ENCODE peak calls at places on chromosomes 2 and 18, in five cellular contexts. I, K, G, N and F are unnamed samples.

GRCh38 chr2:240934701-240935100 is 28.6 kb downstream of the CROCC2 start:
- DNase-seq in K (peak), N (peak), G (no peak), I (no peak), F (no peak)

GRCh38 chr18:23618862-23619387 is 32.6 kb upstream of the NPC1 start:
- DNase-seq in G (no peak), K (no peak), N (no peak), I (no peak), F (no peak)

GRCh38 chr18:52869942-52870907 is 530.2 kb downstream of the DCC start:
- DNase-seq in G (no peak), N (no peak), I (no peak), K (no peak), F (no peak)

GRCh38 chr2:183078163-183078466 is 432 bp upstream of the DUSP19 start:
- DNase-seq in G (no peak), N (no peak), K (no peak), I (no peak), F (no peak)

GRCh38 chr2:109284816-109285215 is 155.8 kb downstream of the SH3RF3 start:
- DNase-seq in I (no peak), N (no peak), K (no peak), G (no peak), F (no peak)

GRCh38 chr18:35376393-35376741 is 770 bp downstream of the ZNF396 start:
- DNase-seq in I (no peak), G (peak), N (no peak), K (no peak), F (no peak)

GRCh38 chr18:11860594-11861450 is 9.6 kb downstream of the CHMP1B start:
- DNase-seq in N (no peak), G (no peak), K (no peak), I (no peak), F (peak)

GRCh38 chr2:149630445-149630844 is 42.9 kb upstream of the MMADHC start:
- DNase-seq in K (no peak), N (no peak), I (no peak), G (no peak), F (no peak)

GRCh38 chr2:119810039-119810630 is 50.4 kb downstream of the PTPN4 start:
- DNase-seq in K (no peak), I (no peak), G (no peak), N (no peak), F (no peak)

GRCh38 chr18:59763541-59764136 is 66.4 kb upstream of the CCBE1 start:
- DNase-seq in G (no peak), N (no peak), I (no peak), K (no peak), F (no peak)

GRCh38 chr2:237700583-237701032 is 73.2 kb downstream of the LRRFIP1 start:
- DNase-seq in K (peak), N (no peak), G (no peak), I (no peak), F (no peak)

GRCh38 chr2:36981911-36982310 is 15.6 kb upstream of the STRN start:
- DNase-seq in K (no peak), N (no peak), G (no peak), I (no peak), F (no peak)

GRCh38 chr2:592737-593136 is 84.5 kb downstream of the TMEM18 start:
- DNase-seq in K (no peak), I (no peak), G (no peak), N (no peak), F (no peak)

GRCh38 chr2:6883448-6884122 is 6.0 kb downstream of the RSAD2 start:
- DNase-seq in N (no peak), K (no peak), I (no peak), G (no peak), F (no peak)

GRCh38 chr2:223465793-223466192 is 136.4 kb downstream of the SCG2 start:
- DNase-seq in N (no peak), I (peak), K (no peak), G (no peak), F (no peak)

GRCh38 chr2:172252154-172252553 is 149.5 kb upstream of the DLX2 start:
- DNase-seq in I (no peak), K (no peak), N (no peak), G (peak), F (no peak)

GRCh38 chr18:3720818-3721545 is 271.0 kb downstream of the TGIF1 start:
- DNase-seq in K (no peak), I (no peak), G (no peak), N (no peak), F (no peak)

GRCh38 chr2:192749606-192750200 is 555.0 kb upstream of the TMEFF2 start:
- DNase-seq in K (no peak), G (no peak), N (no peak), I (no peak), F (no peak)

GRCh38 chr2:8633735-8634313 is 48.0 kb upstream of the ID2 start:
- DNase-seq in K (no peak), G (peak), N (no peak), I (peak), F (no peak)

GRCh38 chr2:28583899-28584553 is 88.2 kb downstream of the PLB1 start:
- DNase-seq in G (peak), N (peak), I (peak), K (no peak), F (no peak)

GRCh38 chr18:74399225-74399887 is 57.8 kb downstream of the DIPK1C start:
- DNase-seq in N (no peak), G (no peak), K (no peak), I (no peak), F (no peak)

GRCh38 chr18:39994521-39994920 is 1960.5 kb upstream of the PIK3C3 start:
- DNase-seq in I (no peak), G (no peak), N (no peak), K (no peak), F (no peak)

GRCh38 chr2:69013837-69014796 is 1.1 kb downstream of the ANTXR1 start:
- DNase-seq in N (no peak), I (no peak), G (no peak), K (no peak), F (no peak)

GRCh38 chr2:227767830-227768229 is 22.1 kb downstream of the SCYGR8 start:
- DNase-seq in G (no peak), I (no peak), N (no peak), K (no peak), F (no peak)

GRCh38 chr2:178268435-178268834 is 74.1 kb downstream of the OSBPL6 start:
- DNase-seq in K (no peak), G (no peak), N (no peak), I (no peak), F (no peak)

GRCh38 chr2:45918816-45919655 is 267.6 kb downstream of the PRKCE start:
- DNase-seq in I (no peak), G (no peak), K (no peak), N (no peak), F (no peak)

GRCh38 chr2:121236650-121237049 is 48.4 kb downstream of the TFCP2L1 start:
- DNase-seq in N (no peak), G (no peak), I (no peak), K (no peak), F (no peak)

GRCh38 chr2:141736466-141736865 is 394.4 kb downstream of the LRP1B start:
- DNase-seq in G (no peak), K (no peak), I (no peak), N (no peak), F (no peak)

GRCh38 chr2:147135401-147135800 is 709.4 kb upstream of the ACVR2A start:
- DNase-seq in K (no peak), N (no peak), G (no peak), I (no peak), F (no peak)

GRCh38 chr2:127623388-127624320 is 22.3 kb upstream of the GPR17 start:
- DNase-seq in N (peak), K (peak), G (no peak), I (no peak), F (no peak)

GRCh38 chr2:124286089-124286783 is 261.1 kb downstream of the CNTNAP5 start:
- DNase-seq in N (no peak), K (no peak), I (no peak), G (no peak), F (no peak)

GRCh38 chr2:113169002-113169530 is 4.7 kb upstream of the PSD4 start:
- DNase-seq in K (no peak), G (no peak), I (no peak), N (no peak), F (peak)

GRCh38 chr2:165114345-165114943 is 89.4 kb downstream of the SCN3A start:
- DNase-seq in G (peak), N (no peak), K (no peak), I (peak), F (no peak)

GRCh38 chr2:179106342-179107178 is 56.6 kb upstream of the CCDC141 start:
- DNase-seq in N (no peak), K (no peak), G (peak), I (peak), F (no peak)

GRCh38 chr18:42736074-42736473 is 379.4 kb downstream of the RIT2 start:
- DNase-seq in K (no peak), I (no peak), G (no peak), N (no peak), F (no peak)

GRCh38 chr18:36711813-36712444 is 116.9 kb downstream of the TPGS2 start:
- DNase-seq in G (no peak), N (no peak), I (peak), K (no peak), F (no peak)

GRCh38 chr18:36711014-36711725 is 117.6 kb downstream of the TPGS2 start:
- DNase-seq in I (no peak), G (no peak), K (no peak), N (no peak), F (no peak)

GRCh38 chr18:36717422-36718110 is 111.2 kb downstream of the TPGS2 start:
- DNase-seq in I (no peak), N (no peak), G (no peak), K (peak), F (no peak)

GRCh38 chr18:36718705-36719328 is 110.0 kb downstream of the TPGS2 start:
- DNase-seq in K (no peak), I (no peak), G (peak), N (no peak), F (no peak)

GRCh38 chr18:36714476-36714875 is 114.3 kb downstream of the TPGS2 start:
- DNase-seq in G (no peak), I (no peak), K (no peak), N (no peak), F (no peak)
- TF ChIP-seq CTCF in G (no peak), I (peak), K (no peak), N (no peak), F (peak)

GRCh38 chr2:82230406-82230805 is 1925.9 kb upstream of the LRRTM1 start:
- DNase-seq in N (no peak), G (no peak), I (no peak), K (no peak), F (no peak)

DNA sequence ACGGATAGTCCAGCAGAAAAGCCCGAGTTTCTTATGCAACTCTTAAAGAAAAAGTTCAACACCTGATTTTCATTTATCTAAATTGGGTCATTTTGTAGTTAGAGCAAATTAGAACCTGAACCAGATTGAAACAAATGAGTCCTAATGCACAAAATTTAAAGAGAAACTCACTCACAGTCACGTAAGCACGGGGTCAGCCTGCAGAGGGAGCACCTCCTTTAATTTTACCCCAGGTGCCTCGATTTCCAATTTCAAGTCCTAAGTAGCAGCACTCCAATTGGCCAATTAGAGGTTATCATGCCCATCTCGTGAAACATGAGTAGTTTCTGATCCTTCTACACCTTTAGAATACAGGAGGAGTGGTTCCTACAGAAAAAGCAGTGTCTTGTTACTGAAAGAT is 1929.7 kb upstream of the LRRTM1 start:
- DNase-seq in G (no peak), N (no peak), I (no peak), K (no peak), F (no peak)
- TF ChIP-seq CTCF in G (no peak), N (no peak), I (no peak), K (no peak), F (peak)

GRCh38 chr2:202488671-202489070 is 112.5 kb downstream of the BMPR2 start:
- DNase-seq in G (no peak), K (no peak), I (no peak), N (no peak), F (no peak)

GRCh38 chr2:202494856-202495604 is 118.9 kb downstream of the BMPR2 start:
- DNase-seq in K (no peak), N (no peak), G (no peak), I (no peak), F (no peak)

GRCh38 chr2:202494300-202494699 is 118.2 kb downstream of the BMPR2 start:
- DNase-seq in I (peak), G (no peak), N (peak), K (no peak), F (no peak)

GRCh38 chr2:202490479-202490878 is 114.4 kb downstream of the BMPR2 start:
- DNase-seq in N (no peak), I (no peak), K (no peak), G (no peak), F (no peak)

DNA sequence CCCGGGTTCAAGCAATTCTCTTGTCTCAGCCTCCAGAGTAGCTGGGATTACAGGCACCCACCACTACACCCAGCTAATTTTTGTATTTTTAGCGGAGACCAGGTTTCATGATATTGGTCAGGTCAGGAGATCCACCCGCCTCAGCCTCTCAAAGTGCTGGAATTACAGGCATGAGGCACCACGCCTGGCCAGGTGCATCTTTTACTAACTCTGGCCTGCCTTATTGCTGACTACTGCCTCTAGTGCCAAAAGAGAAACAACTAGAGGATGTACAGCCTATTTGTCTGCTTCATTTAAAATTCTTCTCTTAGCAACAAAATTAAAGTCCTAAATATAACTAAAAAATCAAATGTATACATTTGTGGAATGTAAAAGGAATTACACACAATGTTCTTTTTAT is 115.4 kb downstream of the BMPR2 start:
- DNase-seq in I (no peak), N (no peak), K (no peak), G (no peak), F (no peak)
- TF ChIP-seq CTCF in I (no peak), N (no peak), K (no peak), G (no peak), F (no peak)

DNA sequence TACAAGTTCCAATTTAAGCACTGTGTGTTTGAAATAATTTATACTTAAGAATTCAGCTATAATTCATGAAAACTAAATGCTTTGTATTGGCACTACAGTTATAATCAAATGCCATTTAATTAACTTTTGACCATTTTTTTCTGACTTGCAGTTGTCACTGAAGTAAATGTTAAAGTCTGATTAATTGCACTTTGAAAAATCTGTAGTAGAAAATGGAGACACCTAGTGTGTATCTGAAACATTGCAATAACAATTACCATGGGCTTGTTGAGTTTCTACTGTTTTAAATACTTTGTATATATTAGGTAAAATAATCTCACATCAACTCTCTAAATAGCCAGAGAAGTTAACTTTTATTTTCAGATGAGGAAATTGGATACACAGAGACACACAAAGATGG is 458.6 kb upstream of the FSIP2 start:
- DNase-seq in I (no peak), K (no peak), G (no peak), N (no peak), F (no peak)
- TF ChIP-seq CTCF in I (no peak), K (peak), G (no peak), N (peak), F (peak)